ENCODE peak calls at places on chromosomes 4 and X, in six cellular contexts. U is stomach, Z is ovary, I is A549, S is esophagus muscularis mucosa, N is tibial nerve. C is an unnamed sample.

GRCh38 chr4:110614173-110614948 is 8.5 kb downstream of the PITX2 start:
- DNase-seq in U (no peak), Z (no peak), I (no peak), S (no peak), N (no peak), C (no peak)

GRCh38 chr4:7358100-7358735 is 76.5 kb downstream of the PSAPL1 start:
- DNase-seq in U (peak; percentile 31), Z (peak; percentile 56), I (peak; percentile 73), S (no peak), N (no peak), C (no peak)

GRCh38 chr4:74228691-74229640 is 71.0 kb downstream of the MTHFD2L start:
- DNase-seq in U (peak; percentile 79), Z (peak; percentile 53), I (peak; percentile 77), S (no peak), N (peak; percentile 67), C (peak; percentile 76)

GRCh38 chr4:102219143-102219542 is 126.1 kb downstream of the SLC39A8 start:
- DNase-seq in U (no peak), Z (no peak), I (no peak), S (no peak), N (no peak), C (no peak)

GRCh38 chr4:8838911-8839431 is 32.7 kb downstream of the HMX1 start:
- DNase-seq in U (no peak), Z (peak; percentile 16), I (no peak), S (no peak), N (no peak), C (peak; percentile 16)

GRCh38 chrX:17374619-17375360 is at the start of gene NHS:
- DNase-seq in U (peak; percentile 65), Z (peak; percentile 85), I (peak; percentile 87), S (peak; percentile 92), N (peak; percentile 52), C (peak; percentile 90)

GRCh38 chrX:110066488-110067225 is 63.7 kb downstream of the TMEM164 start:
- DNase-seq in U (peak; percentile 70), Z (no peak), I (no peak), S (no peak), N (no peak), C (no peak)

GRCh38 chrX:151393514-151393913 is 3.5 kb upstream of the VMA21 start:
- DNase-seq in U (no peak), Z (no peak), I (no peak), S (no peak), N (no peak), C (no peak)

GRCh38 chr4:8649631-8650261 is 57.2 kb downstream of the CPZ start:
- DNase-seq in U (peak; percentile 13), Z (peak; percentile 13), I (no peak), S (no peak), N (no peak), C (no peak)

GRCh38 chr4:169070895-169071218 is 60.8 kb upstream of the CBR4 start:
- DNase-seq in U (peak; percentile 72), Z (no peak), I (peak; percentile 68), S (no peak), N (no peak), C (peak; percentile 70)

GRCh38 chrX:18899796-18900380 is 84.0 kb downstream of the PHKA2 start:
- DNase-seq in U (no peak), Z (no peak), I (peak; percentile 58), S (no peak), N (no peak), C (no peak)

DNA sequence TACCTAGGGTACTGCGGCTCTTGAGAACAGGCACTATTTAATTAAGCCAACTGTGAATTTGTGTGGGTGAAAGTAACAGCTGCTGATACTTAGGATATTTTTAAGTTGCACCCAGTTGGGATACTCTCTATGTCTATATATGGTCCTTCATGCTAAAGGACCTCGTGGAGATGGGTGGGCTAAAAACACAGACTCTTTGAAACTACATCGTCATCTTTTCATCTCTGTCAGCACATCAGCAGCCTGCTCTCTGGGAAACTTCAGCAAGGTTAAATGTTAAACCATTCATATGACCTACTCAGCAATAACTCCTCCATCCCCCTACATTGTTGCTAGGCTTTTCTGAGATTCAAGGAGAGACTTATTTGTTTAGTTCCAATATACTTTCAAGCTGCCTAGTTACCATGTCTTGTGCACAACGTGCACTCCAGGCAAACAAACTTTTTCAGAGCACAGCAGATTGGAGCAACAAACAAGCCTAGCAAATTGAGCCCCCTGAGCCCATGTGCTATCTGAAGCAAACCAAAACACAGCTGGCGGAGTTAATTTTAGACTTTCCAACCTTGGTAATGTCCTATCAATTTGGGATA is 6.2 kb upstream of the MOB1B start:
- DNase-seq in U (no peak), Z (no peak), I (peak; percentile 4), S (no peak), N (no peak), C (no peak)
- H3K4me3 ChIP-seq in U (no peak overlapping the region), Z (no peak overlapping the region), I (no peak overlapping the region), S (no peak overlapping the region), N (no peak overlapping the region), C (no peak overlapping the region)

GRCh38 chrX:153653556-153653955 is 6.6 kb downstream of the DUSP9 start:
- DNase-seq in U (no peak), Z (no peak), I (no peak), S (no peak), N (no peak), C (no peak)

GRCh38 chrX:153650959-153651358 is 4.0 kb downstream of the DUSP9 start:
- DNase-seq in U (no peak), Z (no peak), I (no peak), S (no peak), N (no peak), C (no peak)

GRCh38 chrX:153649178-153649914 is 2.3 kb downstream of the DUSP9 start:
- DNase-seq in U (no peak), Z (peak; percentile 31), I (peak; percentile 57), S (no peak), N (no peak), C (peak; percentile 74)

GRCh38 chrX:153649915-153650782 is 3.1 kb downstream of the DUSP9 start:
- DNase-seq in U (no peak), Z (no peak), I (no peak), S (no peak), N (no peak), C (no peak)

DNA sequence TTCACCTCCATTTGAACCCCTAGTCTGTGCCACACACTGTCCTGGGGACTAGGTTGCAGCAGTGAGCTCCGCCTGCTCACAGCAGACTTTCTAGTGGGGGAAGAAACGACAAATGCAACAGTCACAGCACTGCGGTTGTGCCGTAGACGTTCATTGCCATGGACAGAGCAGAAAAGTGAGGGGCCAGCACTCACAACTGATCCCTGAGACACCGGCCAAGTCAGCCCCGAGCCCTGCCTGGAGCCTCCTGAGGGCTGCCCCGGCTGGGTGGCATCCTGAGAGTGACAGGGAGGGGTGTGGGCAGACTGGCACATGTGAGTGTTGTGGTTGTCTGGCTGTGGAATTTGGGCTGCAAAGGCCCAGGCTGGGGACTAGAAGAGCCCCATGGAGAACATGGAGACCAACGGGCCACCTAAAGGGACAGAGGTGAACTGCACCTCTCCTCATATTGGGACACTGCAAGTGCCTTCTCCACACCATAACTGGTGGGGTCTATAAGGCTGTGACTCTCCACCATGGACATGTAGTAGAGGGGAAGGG is 4.6 kb downstream of the DUSP9 start:
- DNase-seq in U (no peak), Z (no peak), I (peak; percentile 35), S (no peak), N (no peak), C (no peak)
- TF ChIP-seq CTCF in U (no peak), Z (no peak), I (no peak), S (no peak), N (no peak), C (peak; percentile 9)

GRCh38 chr4:162954976-162955375 is 211.7 kb downstream of the NAF1 start:
- DNase-seq in U (no peak), Z (no peak), I (no peak), S (no peak), N (no peak), C (no peak)
- TF ChIP-seq EP300 in U (no peak), Z (no peak), I (no peak), S (no peak), N (no peak), C (no peak)

GRCh38 chrX:139691493-139691842 is 16.5 kb downstream of the MCF2 start:
- DNase-seq in U (no peak), Z (peak; percentile 34), I (no peak), S (no peak), N (no peak), C (no peak)
- H3K4me3 ChIP-seq in U (peak overlapping the region; percentile 37), Z (peak overlapping the region; percentile 36), I (peak overlapping the region; percentile 42), S (peak overlapping the region; percentile 40), N (peak overlapping the region; percentile 51), C (peak overlapping the region; percentile 36)

GRCh38 chrX:43958529-43958928 is 14.7 kb downstream of the NDP start:
- DNase-seq in U (no peak), Z (no peak), I (peak; percentile 85), S (no peak), N (peak; percentile 11), C (no peak)

GRCh38 chrX:43963726-43964125 is 9.5 kb downstream of the NDP start:
- DNase-seq in U (no peak), Z (no peak), I (no peak), S (no peak), N (no peak), C (no peak)

GRCh38 chrX:43962636-43963035 is 10.6 kb downstream of the NDP start:
- DNase-seq in U (no peak), Z (no peak), I (no peak), S (no peak), N (no peak), C (no peak)

GRCh38 chrX:43964936-43965335 is 8.3 kb downstream of the NDP start:
- DNase-seq in U (no peak), Z (no peak), I (no peak), S (no peak), N (no peak), C (no peak)

GRCh38 chrX:43961699-43962098 is 11.5 kb downstream of the NDP start:
- DNase-seq in U (no peak), Z (no peak), I (peak; percentile 18), S (no peak), N (no peak), C (no peak)
- TF ChIP-seq CTCF in U (no peak), Z (no peak), I (peak; percentile 20), S (no peak), N (no peak), C (no peak)

DNA sequence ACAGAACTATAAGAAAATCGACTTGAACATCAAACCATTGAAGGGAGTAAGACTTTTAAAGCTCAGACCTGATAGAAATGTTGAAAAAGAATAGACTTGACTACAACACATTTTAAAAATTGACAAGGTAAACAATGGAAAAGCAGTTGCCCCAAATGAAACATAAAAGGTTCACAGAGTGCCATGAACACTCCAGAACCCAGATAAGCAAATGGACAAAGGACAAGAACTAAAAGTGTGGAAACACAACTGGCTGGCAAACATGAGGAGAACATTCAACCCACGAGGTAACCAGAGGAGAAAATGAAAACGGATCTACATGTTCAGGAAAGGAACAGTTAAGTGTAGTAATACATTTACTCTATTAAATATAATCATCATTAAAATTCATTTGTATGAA is 26.5 kb downstream of the SCARB2 start:
- DNase-seq in U (no peak), Z (no peak), I (no peak), S (peak; percentile 8), N (no peak), C (no peak)
- TF ChIP-seq EP300 in U (no peak), Z (no peak), I (no peak), S (no peak), N (no peak), C (no peak)

GRCh38 chr4:1133033-1133432 is 19.7 kb upstream of the RNF212 start:
- DNase-seq in U (no peak), Z (no peak), I (no peak), S (no peak), N (no peak), C (no peak)

GRCh38 chr4:1137063-1137771 is 23.9 kb upstream of the RNF212 start:
- DNase-seq in U (no peak), Z (no peak), I (no peak), S (no peak), N (no peak), C (no peak)

GRCh38 chr4:1136028-1136427 is 22.7 kb upstream of the RNF212 start:
- DNase-seq in U (no peak), Z (no peak), I (no peak), S (no peak), N (no peak), C (peak; percentile 72)

GRCh38 chr4:1137850-1138249 is 24.5 kb upstream of the RNF212 start:
- DNase-seq in U (no peak), Z (no peak), I (no peak), S (no peak), N (no peak), C (no peak)
- H3K4me3 ChIP-seq in U (no peak overlapping the region), Z (no peak overlapping the region), I (no peak overlapping the region), S (no peak overlapping the region), N (peak overlapping the region; percentile 6), C (peak overlapping the region; percentile 29)